ENCODE peak calls at places on chromosomes 13 and 19, in five cellular contexts. G, B, M, F and U are unnamed samples.

GRCh38 chr19:47769534-47769933 is 9.0 kb upstream of the SELENOW start:
- DNase-seq in G (no peak), B (no peak), M (no peak), F (no peak), U (no peak)

GRCh38 chr19:42074513-42075363 is 1.2 kb upstream of the ZNF574 start:
- DNase-seq in G (peak), B (no peak), M (no peak), F (no peak), U (peak)

GRCh38 chr19:16368385-16369305 is 44.0 kb downstream of the KLF2 start:
- DNase-seq in G (no peak), B (no peak), M (no peak), F (no peak), U (no peak)

GRCh38 chr13:32347651-32348050 is 32.3 kb downstream of the BRCA2 start:
- DNase-seq in G (no peak), B (no peak), M (no peak), F (no peak), U (no peak)

GRCh38 chr19:40862785-40863184 is 12.5 kb upstream of the CYP2A6 start:
- DNase-seq in G (peak), B (no peak), M (no peak), F (no peak), U (no peak)

GRCh38 chr13:29369060-29369743 is 226.3 kb downstream of the SLC7A1 start:
- DNase-seq in G (peak), B (peak), M (no peak), F (peak), U (no peak)

GRCh38 chr13:88745013-88745412 is 1073.8 kb downstream of the SLITRK5 start:
- DNase-seq in G (no peak), B (no peak), M (no peak), F (no peak), U (no peak)

GRCh38 chr13:41751734-41752445 is 209.0 kb downstream of the VWA8 start:
- DNase-seq in G (no peak), B (no peak), M (no peak), F (no peak), U (no peak)

GRCh38 chr19:756232-756631 is 5.3 kb downstream of the MISP start:
- DNase-seq in G (peak), B (no peak), M (no peak), F (peak), U (peak)

GRCh38 chr19:12202250-12202649 is 39.4 kb downstream of the ZNF136 start:
- DNase-seq in G (no peak), B (no peak), M (no peak), F (no peak), U (peak)

GRCh38 chr19:5554828-5555227 is 12.9 kb downstream of the TINCR start:
- DNase-seq in G (no peak), B (no peak), M (no peak), F (no peak), U (no peak)

GRCh38 chr13:28494861-28495585 is at the start of gene FLT1:
- DNase-seq in G (peak), B (peak), M (no peak), F (peak), U (peak)

GRCh38 chr13:109602356-109602755 is 184.0 kb downstream of the IRS2 start:
- DNase-seq in G (no peak), B (no peak), M (no peak), F (peak), U (no peak)

GRCh38 chr13:38753878-38754277 is 67.0 kb downstream of the FREM2 start:
- DNase-seq in G (no peak), B (no peak), M (no peak), F (no peak), U (no peak)

GRCh38 chr19:6181119-6181518 is 45.7 kb downstream of the ACSBG2 start:
- DNase-seq in G (no peak), B (no peak), M (no peak), F (no peak), U (no peak)

GRCh38 chr19:18469245-18470107 is 31.5 kb upstream of the ISYNA1 start:
- DNase-seq in G (peak), B (no peak), M (no peak), F (peak), U (peak)

GRCh38 chr13:37148501-37148900 is 43.0 kb upstream of the CSNK1A1L start:
- DNase-seq in G (no peak), B (no peak), M (no peak), F (peak), U (no peak)

GRCh38 chr13:33208290-33208990 is 77.1 kb downstream of the STARD13 start:
- DNase-seq in G (no peak), B (no peak), M (no peak), F (no peak), U (no peak)

GRCh38 chr19:55160128-55160985 is 2.8 kb upstream of the TNNI3 start:
- DNase-seq in G (peak), B (peak), M (peak), F (peak), U (peak)

GRCh38 chr19:58571575-58571947 is 1.6 kb downstream of the MZF1 start:
- DNase-seq in G (no peak), B (no peak), M (no peak), F (no peak), U (peak)

GRCh38 chr19:48968179-48968661 is 3.1 kb downstream of the FTL start:
- DNase-seq in G (peak), B (no peak), M (no peak), F (no peak), U (no peak)

GRCh38 chr19:2722541-2723344 is 1.6 kb upstream of the DIRAS1 start:
- DNase-seq in G (peak), B (no peak), M (peak), F (peak), U (no peak)

GRCh38 chr19:2578391-2578826 is 102.5 kb downstream of the GADD45B start:
- DNase-seq in G (peak), B (no peak), M (peak), F (peak), U (no peak)

GRCh38 chr19:45200614-45201013 is 22.0 kb downstream of the BLOC1S3 start:
- DNase-seq in G (no peak), B (no peak), M (no peak), F (peak), U (no peak)

GRCh38 chr13:32206097-32206740 is 108.9 kb downstream of the ZAR1L start:
- DNase-seq in G (peak), B (peak), M (no peak), F (no peak), U (no peak)

GRCh38 chr13:78701383-78701782 is 42.4 kb upstream of the OBI1 start:
- DNase-seq in G (no peak), B (no peak), M (no peak), F (peak), U (no peak)

GRCh38 chr13:46637213-46637612 is 84.2 kb downstream of the LRCH1 start:
- DNase-seq in G (no peak), B (no peak), M (no peak), F (no peak), U (no peak)

GRCh38 chr13:49533586-49534269 is 38.0 kb downstream of the PHF11 start:
- DNase-seq in G (no peak), B (no peak), M (no peak), F (no peak), U (no peak)

GRCh38 chr19:37930416-37930815 is 23.4 kb downstream of the SIPA1L3 start:
- DNase-seq in G (no peak), B (no peak), M (no peak), F (peak), U (no peak)

GRCh38 chr19:29831041-29831548 is 19.3 kb downstream of the CCNE1 start:
- DNase-seq in G (no peak), B (no peak), M (no peak), F (no peak), U (peak)

GRCh38 chr19:41552558-41552957 is 23.4 kb upstream of the CEACAM21 start:
- DNase-seq in G (no peak), B (no peak), M (no peak), F (no peak), U (no peak)

GRCh38 chr13:94272038-94272437 is 207.4 kb downstream of the DCT start:
- DNase-seq in G (no peak), B (no peak), M (no peak), F (peak), U (no peak)

GRCh38 chr19:31470952-31471351 is 121.7 kb upstream of the TSHZ3 start:
- DNase-seq in G (no peak), B (no peak), M (no peak), F (no peak), U (no peak)

GRCh38 chr13:37595162-37595561 is 3.4 kb downstream of the POSTN start:
- DNase-seq in G (peak), B (no peak), M (no peak), F (peak), U (no peak)

GRCh38 chr13:46134961-46135522 is 30.2 kb upstream of the CPB2 start:
- DNase-seq in G (no peak), B (peak), M (no peak), F (peak), U (no peak)

GRCh38 chr13:101292711-101293110 is 123.6 kb downstream of the NALCN start:
- DNase-seq in G (no peak), B (no peak), M (no peak), F (peak), U (no peak)